ENCODE peak calls at places on chromosome 19, in ten cellular contexts. B is breast epithelium, K is tibial nerve, H is stomach, I is IMR-90, M is body of pancreas, D is A549, O is Peyer's patch, L is uterus, U is heart left ventricle. A is an unnamed sample.

GRCh38 chr19:41226053-41226873 is 7.2 kb downstream of the AXL start:
- DNase-seq in H (peak; percentile 62), U (peak; percentile 81), K (peak; percentile 47), B (peak; percentile 63), D (peak; percentile 95), M (peak; percentile 71), L (peak; percentile 79), I (peak; percentile 82), O (peak; percentile 22), A (no peak)

GRCh38 chr19:3518231-3518630 is 12.1 kb downstream of the FZR1 start:
- DNase-seq in D (no peak), H (no peak), B (no peak), L (no peak), O (no peak), M (no peak), U (no peak), K (no peak), I (no peak), A (no peak)

GRCh38 chr19:20278342-20278741 is 111.3 kb downstream of the ZNF486 start:
- DNase-seq in M (peak; percentile 54), O (peak; percentile 28), B (no peak), H (peak; percentile 43), K (no peak), U (no peak), L (peak; percentile 22), I (no peak), D (no peak), A (no peak)

GRCh38 chr19:48244289-48244688 is 11.4 kb downstream of the CARD8 start:
- DNase-seq in D (no peak), L (no peak), H (no peak), B (no peak), I (no peak), M (no peak), K (no peak), O (peak; percentile 46), U (no peak), A (no peak)

GRCh38 chr19:51565583-51565982 is 5.5 kb upstream of the ZNF175 start:
- DNase-seq in K (no peak), O (no peak), L (no peak), D (no peak), M (no peak), B (no peak), U (no peak), H (no peak), I (no peak), A (no peak)

GRCh38 chr19:11659612-11660011 is 62.3 kb downstream of the ZNF627 start:
- DNase-seq in I (peak; percentile 12), O (no peak), D (no peak), L (no peak), B (no peak), M (no peak), K (no peak), H (no peak), U (no peak), A (no peak)

GRCh38 chr19:29831041-29831548 is 19.3 kb downstream of the CCNE1 start:
- DNase-seq in U (no peak), L (no peak), H (no peak), D (peak; percentile 71), I (no peak), M (no peak), K (no peak), O (no peak), B (no peak), A (no peak)

GRCh38 chr19:43784251-43784980 is 3.6 kb upstream of the KCNN4 start:
- DNase-seq in I (peak; percentile 85), M (peak; percentile 29), L (no peak), U (no peak), O (peak; percentile 61), K (no peak), B (no peak), H (peak; percentile 62), D (peak; percentile 89), A (no peak)

GRCh38 chr19:1400281-1401137 is 833 bp downstream of the GAMT start:
- DNase-seq in I (no peak), M (peak; percentile 88), O (no peak), D (peak; percentile 42), B (no peak), H (peak; percentile 80), U (peak; percentile 80), K (no peak), L (no peak), A (no peak)

GRCh38 chr19:44050740-44051653 is 839 bp upstream of the ZNF223 start:
- DNase-seq in M (peak; percentile 28), I (no peak), U (no peak), K (no peak), L (no peak), D (peak; percentile 27), B (peak; percentile 54), H (peak; percentile 28), O (no peak), A (no peak)

GRCh38 chr19:21468791-21469190 is 36.6 kb upstream of the ZNF429 start:
- DNase-seq in O (no peak), B (no peak), U (no peak), K (no peak), M (no peak), H (no peak), I (no peak), L (no peak), D (no peak), A (peak; percentile 43)

GRCh38 chr19:31340059-31341025 is 8.9 kb downstream of the TSHZ3 start:
- DNase-seq in H (no peak), B (no peak), K (no peak), I (peak; percentile 62), O (no peak), D (no peak), L (peak; percentile 58), U (no peak), M (no peak), A (no peak)
- H3K27ac ChIP-seq in H (peak overlapping the region; percentile 47), B (no peak overlapping the region), K (no peak overlapping the region), I (peak overlapping the region; percentile 97), O (no peak overlapping the region), D (no peak overlapping the region), L (peak overlapping the region; percentile 80), U (no peak overlapping the region), M (no peak overlapping the region), A (no peak overlapping the region)

GRCh38 chr19:10315335-10316214 is at the start of gene FDX2:
- DNase-seq in L (peak; percentile 78), U (peak; percentile 94), H (peak; percentile 91), K (peak; percentile 73), O (peak; percentile 89), M (peak; percentile 92), B (peak; percentile 82), D (peak; percentile 76), I (peak; percentile 67), A (peak; percentile 95)
- TF ChIP-seq POLR2A in L (no peak), U (peak; percentile 18), H (no peak), K (no peak), O (no peak), M (no peak), B (no peak), D (peak; percentile 73), I (no peak), A (no peak)

GRCh38 chr19:49355890-49356289 is 6.3 kb downstream of the TEAD2 start:
- DNase-seq in L (peak; percentile 32), K (no peak), O (peak; percentile 48), I (no peak), H (no peak), D (no peak), B (no peak), U (no peak), M (no peak), A (no peak)

GRCh38 chr19:49356382-49356781 is 5.8 kb downstream of the TEAD2 start:
- DNase-seq in I (no peak), U (no peak), M (no peak), H (no peak), O (no peak), L (no peak), B (no peak), K (no peak), D (no peak), A (no peak)

GRCh38 chr19:49361438-49362047 is 673 bp downstream of the TEAD2 start:
- DNase-seq in B (peak; percentile 86), O (peak; percentile 67), H (peak; percentile 80), K (peak; percentile 55), D (peak; percentile 91), L (peak; percentile 91), I (peak; percentile 80), U (peak; percentile 91), M (peak; percentile 87), A (peak; percentile 86)

GRCh38 chr19:49359851-49360845 is 2.1 kb downstream of the TEAD2 start:
- DNase-seq in I (no peak), L (peak; percentile 27), O (no peak), H (no peak), D (no peak), M (no peak), B (no peak), U (no peak), K (no peak), A (no peak)

DNA sequence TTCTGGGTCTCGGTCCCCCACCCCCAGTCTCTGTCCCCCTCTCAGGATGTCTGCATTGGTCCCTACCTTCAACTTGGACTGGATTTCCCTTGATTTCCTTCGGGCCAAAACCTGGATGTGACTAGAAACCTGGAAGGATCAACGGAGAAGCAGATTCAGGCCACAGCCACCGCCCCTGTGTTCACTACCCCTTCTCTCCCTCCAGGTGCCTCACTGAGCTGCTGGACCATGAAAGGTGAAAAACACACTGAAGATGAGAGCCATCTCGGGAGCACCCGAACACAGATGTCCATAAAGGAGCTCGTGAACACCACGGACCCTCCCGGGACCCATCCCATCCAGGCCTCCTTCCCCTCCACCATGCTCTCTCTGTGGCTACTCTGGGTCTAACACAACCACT is 5.0 kb downstream of the TEAD2 start:
- DNase-seq in O (peak; percentile 55), I (no peak), U (no peak), L (no peak), B (no peak), M (no peak), D (no peak), H (no peak), K (no peak), A (no peak)
- H3K4me1 ChIP-seq in O (no peaks in the 10 kb centered on the region), I (peaks cover 4% of the 10 kb centered on the region), U (peaks cover 4% of the 10 kb centered on the region), L (no peaks in the 10 kb centered on the region), B (peaks cover 4% of the 10 kb centered on the region), M (peaks cover 5% of the 10 kb centered on the region), D (peaks cover 13% of the 10 kb centered on the region), H (peaks cover 51% of the 10 kb centered on the region), K (peaks cover 4% of the 10 kb centered on the region), A (peaks cover 37% of the 10 kb centered on the region)

GRCh38 chr19:18761531-18762110 is 29.5 kb downstream of the COMP start:
- DNase-seq in K (no peak), M (no peak), O (no peak), U (no peak), B (no peak), L (no peak), D (no peak), H (peak; percentile 50), I (no peak), A (no peak)

GRCh38 chr19:18754501-18754900 is 36.6 kb downstream of the COMP start:
- DNase-seq in M (no peak), H (no peak), K (no peak), O (no peak), U (no peak), D (no peak), I (no peak), L (no peak), B (no peak), A (no peak)

GRCh38 chr19:18759435-18760426 is 31.4 kb downstream of the COMP start:
- DNase-seq in L (no peak), D (no peak), K (no peak), B (no peak), H (no peak), M (no peak), I (no peak), U (no peak), O (no peak), A (no peak)

GRCh38 chr19:18760440-18761383 is 30.4 kb downstream of the COMP start:
- DNase-seq in K (no peak), M (no peak), U (no peak), L (no peak), D (no peak), H (no peak), O (no peak), B (no peak), I (no peak), A (no peak)

GRCh38 chr19:18756896-18757295 is 34.2 kb downstream of the COMP start:
- DNase-seq in K (no peak), L (no peak), H (peak; percentile 46), B (peak; percentile 82), D (no peak), M (no peak), I (no peak), O (no peak), U (no peak), A (no peak)
- H3K27ac ChIP-seq in K (no peak overlapping the region), L (no peak overlapping the region), H (no peak overlapping the region), B (peak overlapping the region; percentile 21), D (no peak overlapping the region), M (no peak overlapping the region), I (no peak overlapping the region), O (no peak overlapping the region), U (no peak overlapping the region), A (no peak overlapping the region)